ENCODE peak calls at places on chromosomes 4 and X, in nine cellular contexts. O is T-helper 1 cell, G is NAMALWA, Z is occipital lobe, J is Ammon's horn, F is iPS-NIHi11, S is fibroblast of pulmonary artery, I is LoVo, N is thoracic aorta. K is an unnamed sample.

GRCh38 chrX:75155454-75155829 is 641 bp downstream of the ABCB7 start:
- DNase-seq in O (no peak), G (peak; percentile 44), Z (no peak), J (peak; percentile 6), F (no peak), S (no peak), I (no peak), N (no peak), K (no peak)

GRCh38 chrX:1491851-1492349 is 39.2 kb upstream of the ASMTL start:
- DNase-seq in O (no peak), G (peak; percentile 90), Z (no peak), J (no peak), F (peak; percentile 81), S (peak; percentile 18), I (no peak), N (no peak), K (no peak)

GRCh38 chr4:184826315-184827266 is 823 bp upstream of the ACSL1 start:
- DNase-seq in O (peak; percentile 55), G (peak; percentile 59), Z (no peak), J (peak; percentile 34), F (no peak), S (no peak), I (no peak), N (no peak), K (no peak)

GRCh38 chr4:110636231-110636676 is 13.4 kb upstream of the PITX2 start:
- DNase-seq in O (no peak), G (no peak), Z (no peak), J (no peak), F (no peak), S (no peak), I (peak; percentile 33), N (no peak), K (no peak)

GRCh38 chr4:121256346-121256745 is 92.2 kb upstream of the TNIP3 start:
- DNase-seq in O (no peak), G (no peak), Z (peak; percentile 11), J (no peak), F (no peak), S (peak; percentile 96), I (peak; percentile 25), N (no peak), K (no peak)

GRCh38 chrX:150234126-150234525 is 129.0 kb upstream of the MAMLD1 start:
- DNase-seq in O (no peak), G (no peak), Z (no peak), J (no peak), F (no peak), S (peak; percentile 13), I (no peak), N (no peak), K (no peak)

GRCh38 chrX:17206584-17206983 is 168.4 kb upstream of the NHS start:
- DNase-seq in O (no peak), G (no peak), Z (no peak), J (no peak), F (no peak), S (no peak), I (no peak), N (no peak), K (no peak)

GRCh38 chr4:136810626-136811025 is 721.7 kb downstream of the PCDH18 start:
- DNase-seq in O (no peak), G (no peak), Z (no peak), J (no peak), F (no peak), S (no peak), I (no peak), N (no peak), K (no peak)

GRCh38 chrX:20500171-20500865 is 233.6 kb upstream of the RPS6KA3 start:
- DNase-seq in O (no peak), G (no peak), Z (no peak), J (no peak), F (no peak), S (no peak), I (no peak), N (no peak), K (no peak)

GRCh38 chr4:88799900-88800299 is 102.3 kb upstream of the NAP1L5 start:
- DNase-seq in O (no peak), G (no peak), Z (no peak), J (no peak), F (no peak), S (no peak), I (no peak), N (no peak), K (no peak)

GRCh38 chrX:151081016-151081415 is 95.4 kb upstream of the GPR50 start:
- DNase-seq in O (no peak), G (no peak), Z (no peak), J (no peak), F (peak; percentile 21), S (no peak), I (no peak), N (no peak), K (no peak)

GRCh38 chrX:10554612-10555270 is 65.6 kb downstream of the MID1 start:
- DNase-seq in O (no peak), G (no peak), Z (no peak), J (no peak), F (no peak), S (no peak), I (no peak), N (no peak), K (no peak)

GRCh38 chr4:76704133-76704881 is 193.6 kb downstream of the SOWAHB start:
- DNase-seq in O (no peak), G (no peak), Z (no peak), J (no peak), F (no peak), S (peak; percentile 71), I (peak; percentile 88), N (no peak), K (no peak)

GRCh38 chrX:2497961-2498780 is 2.6 kb downstream of the DHRSX start:
- DNase-seq in O (no peak), G (no peak), Z (no peak), J (peak; percentile 62), F (no peak), S (peak; percentile 30), I (peak; percentile 21), N (no peak), K (peak; percentile 63)